ENCODE peak calls at places on chromosomes 6 and 20, in seven cellular contexts. One of them, this sample, is unnamed.

GRCh38 chr6:27177454-27178000 is 70.0 kb upstream of the PRSS16 start:
- DNase-seq in K562: peak; percentile 48
- DNase-seq in heart right ventricle: peak; percentile 62
- DNase-seq in AG04450: no peak
- DNase-seq in tibial artery: peak; percentile 73
- DNase-seq in CD8-positive, alpha-beta T cell: peak; percentile 72
- DNase-seq in gastrocnemius medialis: peak; percentile 29
- DNase-seq in this sample: peak; percentile 78

GRCh38 chr6:73451166-73452106 is 661 bp downstream of the CGAS start:
- DNase-seq in heart right ventricle: peak; percentile 35
- DNase-seq in gastrocnemius medialis: no peak
- DNase-seq in K562: no peak
- DNase-seq in AG04450: no peak
- DNase-seq in tibial artery: peak; percentile 29
- DNase-seq in CD8-positive, alpha-beta T cell: peak; percentile 43
- DNase-seq in this sample: peak; percentile 66

GRCh38 chr6:44100088-44100550 is 27.1 kb downstream of the MRPL14 start:
- DNase-seq in AG04450: no peak
- DNase-seq in CD8-positive, alpha-beta T cell: no peak
- DNase-seq in gastrocnemius medialis: no peak
- DNase-seq in tibial artery: no peak
- DNase-seq in K562: peak; percentile 62
- DNase-seq in heart right ventricle: peak; percentile 30
- DNase-seq in this sample: no peak

GRCh38 chr6:148689168-148689567 is 57.7 kb upstream of the UST start:
- DNase-seq in tibial artery: no peak
- DNase-seq in AG04450: no peak
- DNase-seq in K562: no peak
- DNase-seq in heart right ventricle: no peak
- DNase-seq in gastrocnemius medialis: no peak
- DNase-seq in CD8-positive, alpha-beta T cell: no peak
- DNase-seq in this sample: no peak

GRCh38 chr6:135939216-135939610 is 87.7 kb downstream of the PDE7B start:
- DNase-seq in heart right ventricle: no peak
- DNase-seq in tibial artery: peak; percentile 28
- DNase-seq in K562: no peak
- DNase-seq in CD8-positive, alpha-beta T cell: no peak
- DNase-seq in AG04450: no peak
- DNase-seq in gastrocnemius medialis: no peak
- DNase-seq in this sample: no peak

GRCh38 chr20:51400051-51400926 is 142.2 kb downstream of the NFATC2 start:
- DNase-seq in K562: no peak
- DNase-seq in CD8-positive, alpha-beta T cell: peak; percentile 57
- DNase-seq in gastrocnemius medialis: no peak
- DNase-seq in tibial artery: no peak
- DNase-seq in AG04450: no peak
- DNase-seq in heart right ventricle: no peak
- DNase-seq in this sample: peak; percentile 85

GRCh38 chr6:102137859-102138258 is 744.4 kb downstream of the GRIK2 start:
- DNase-seq in K562: no peak
- DNase-seq in heart right ventricle: no peak
- DNase-seq in AG04450: no peak
- DNase-seq in CD8-positive, alpha-beta T cell: no peak
- DNase-seq in tibial artery: no peak
- DNase-seq in gastrocnemius medialis: no peak
- DNase-seq in this sample: no peak

GRCh38 chr6:142635130-142635529 is 309.8 kb downstream of the HIVEP2 start:
- DNase-seq in gastrocnemius medialis: no peak
- DNase-seq in heart right ventricle: no peak
- DNase-seq in K562: no peak
- DNase-seq in AG04450: peak; percentile 15
- DNase-seq in CD8-positive, alpha-beta T cell: no peak
- DNase-seq in tibial artery: no peak
- DNase-seq in this sample: no peak

GRCh38 chr6:44626608-44627007 is 239.1 kb downstream of the CDC5L start:
- DNase-seq in gastrocnemius medialis: no peak
- DNase-seq in K562: no peak
- DNase-seq in tibial artery: no peak
- DNase-seq in AG04450: no peak
- DNase-seq in CD8-positive, alpha-beta T cell: no peak
- DNase-seq in heart right ventricle: no peak
- DNase-seq in this sample: no peak

GRCh38 chr20:46060301-46060881 is 29.4 kb downstream of the NCOA5 start:
- DNase-seq in CD8-positive, alpha-beta T cell: no peak
- DNase-seq in tibial artery: no peak
- DNase-seq in heart right ventricle: no peak
- DNase-seq in K562: no peak
- DNase-seq in AG04450: no peak
- DNase-seq in gastrocnemius medialis: no peak
- DNase-seq in this sample: peak; percentile 18

GRCh38 chr6:57242505-57242904 is 20.4 kb upstream of the RAB23 start:
- DNase-seq in CD8-positive, alpha-beta T cell: no peak
- DNase-seq in AG04450: peak; percentile 88
- DNase-seq in gastrocnemius medialis: no peak
- DNase-seq in heart right ventricle: no peak
- DNase-seq in K562: no peak
- DNase-seq in tibial artery: no peak
- DNase-seq in this sample: no peak

GRCh38 chr20:62980970-62981369 is 25.8 kb downstream of the BHLHE23 start:
- DNase-seq in gastrocnemius medialis: no peak
- DNase-seq in tibial artery: no peak
- DNase-seq in CD8-positive, alpha-beta T cell: peak; percentile 64
- DNase-seq in K562: no peak
- DNase-seq in AG04450: no peak
- DNase-seq in heart right ventricle: no peak
- DNase-seq in this sample: no peak

GRCh38 chr6:107458687-107459282 is 579 bp downstream of the PDSS2 start:
- DNase-seq in tibial artery: no peak
- DNase-seq in K562: peak; percentile 20
- DNase-seq in gastrocnemius medialis: peak; percentile 3
- DNase-seq in CD8-positive, alpha-beta T cell: peak; percentile 30
- DNase-seq in AG04450: no peak
- DNase-seq in heart right ventricle: no peak
- DNase-seq in this sample: peak; percentile 50

GRCh38 chr6:105793132-105793531 is 293.0 kb upstream of the PRDM1 start:
- DNase-seq in K562: no peak
- DNase-seq in AG04450: no peak
- DNase-seq in CD8-positive, alpha-beta T cell: no peak
- DNase-seq in tibial artery: no peak
- DNase-seq in heart right ventricle: no peak
- DNase-seq in gastrocnemius medialis: no peak
- DNase-seq in this sample: no peak
- TF ChIP-seq CTCF in K562: peak; percentile 70
- TF ChIP-seq CTCF in AG04450: no peak
- TF ChIP-seq CTCF in CD8-positive, alpha-beta T cell: no peak
- TF ChIP-seq CTCF in tibial artery: no peak
- TF ChIP-seq CTCF in heart right ventricle: no peak
- TF ChIP-seq CTCF in gastrocnemius medialis: no peak
- TF ChIP-seq CTCF in this sample: no peak

GRCh38 chr6:139894271-139894670 is 519.8 kb upstream of the CITED2 start:
- DNase-seq in K562: no peak
- DNase-seq in AG04450: no peak
- DNase-seq in gastrocnemius medialis: no peak
- DNase-seq in tibial artery: no peak
- DNase-seq in CD8-positive, alpha-beta T cell: no peak
- DNase-seq in heart right ventricle: no peak
- DNase-seq in this sample: no peak

GRCh38 chr6:139891471-139891870 is 517.0 kb upstream of the CITED2 start:
- DNase-seq in AG04450: peak; percentile 69
- DNase-seq in heart right ventricle: no peak
- DNase-seq in CD8-positive, alpha-beta T cell: no peak
- DNase-seq in tibial artery: no peak
- DNase-seq in K562: no peak
- DNase-seq in gastrocnemius medialis: no peak
- DNase-seq in this sample: no peak

DNA sequence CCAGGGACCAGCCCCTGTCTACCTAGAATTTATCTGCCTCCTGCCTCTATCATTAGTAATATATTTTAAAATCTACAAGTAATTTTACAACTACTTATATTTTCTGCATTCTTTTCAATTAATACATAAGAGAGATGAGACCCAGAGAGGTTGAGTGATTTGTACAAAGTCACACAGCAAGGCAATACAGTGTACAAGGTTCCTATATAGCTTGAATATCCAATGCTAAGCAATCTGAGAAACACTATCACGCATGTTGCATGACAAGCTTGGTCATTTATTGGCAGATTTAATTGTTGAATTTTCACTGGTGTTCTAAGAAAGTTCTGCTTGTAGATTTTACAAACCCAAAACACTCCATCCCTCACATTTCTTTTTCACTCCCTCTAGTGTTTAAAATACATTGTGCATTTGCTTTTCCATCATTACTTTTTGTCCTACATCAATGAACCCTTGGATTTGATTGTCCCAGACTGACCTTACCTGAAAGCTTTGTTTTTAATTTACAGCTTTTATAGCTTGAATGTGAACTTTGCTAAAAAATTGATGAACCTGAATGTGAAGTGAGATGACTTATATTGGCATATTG is 520.9 kb upstream of the CITED2 start:
- DNase-seq in gastrocnemius medialis: no peak
- DNase-seq in AG04450: no peak
- DNase-seq in tibial artery: no peak
- DNase-seq in CD8-positive, alpha-beta T cell: no peak
- DNase-seq in heart right ventricle: no peak
- DNase-seq in K562: no peak
- DNase-seq in this sample: no peak
- TF ChIP-seq CTCF in gastrocnemius medialis: no peak
- TF ChIP-seq CTCF in AG04450: peak; percentile 28
- TF ChIP-seq CTCF in tibial artery: peak; percentile 29
- TF ChIP-seq CTCF in CD8-positive, alpha-beta T cell: no peak
- TF ChIP-seq CTCF in heart right ventricle: no peak
- TF ChIP-seq CTCF in K562: peak; percentile 23
- TF ChIP-seq CTCF in this sample: no peak

DNA sequence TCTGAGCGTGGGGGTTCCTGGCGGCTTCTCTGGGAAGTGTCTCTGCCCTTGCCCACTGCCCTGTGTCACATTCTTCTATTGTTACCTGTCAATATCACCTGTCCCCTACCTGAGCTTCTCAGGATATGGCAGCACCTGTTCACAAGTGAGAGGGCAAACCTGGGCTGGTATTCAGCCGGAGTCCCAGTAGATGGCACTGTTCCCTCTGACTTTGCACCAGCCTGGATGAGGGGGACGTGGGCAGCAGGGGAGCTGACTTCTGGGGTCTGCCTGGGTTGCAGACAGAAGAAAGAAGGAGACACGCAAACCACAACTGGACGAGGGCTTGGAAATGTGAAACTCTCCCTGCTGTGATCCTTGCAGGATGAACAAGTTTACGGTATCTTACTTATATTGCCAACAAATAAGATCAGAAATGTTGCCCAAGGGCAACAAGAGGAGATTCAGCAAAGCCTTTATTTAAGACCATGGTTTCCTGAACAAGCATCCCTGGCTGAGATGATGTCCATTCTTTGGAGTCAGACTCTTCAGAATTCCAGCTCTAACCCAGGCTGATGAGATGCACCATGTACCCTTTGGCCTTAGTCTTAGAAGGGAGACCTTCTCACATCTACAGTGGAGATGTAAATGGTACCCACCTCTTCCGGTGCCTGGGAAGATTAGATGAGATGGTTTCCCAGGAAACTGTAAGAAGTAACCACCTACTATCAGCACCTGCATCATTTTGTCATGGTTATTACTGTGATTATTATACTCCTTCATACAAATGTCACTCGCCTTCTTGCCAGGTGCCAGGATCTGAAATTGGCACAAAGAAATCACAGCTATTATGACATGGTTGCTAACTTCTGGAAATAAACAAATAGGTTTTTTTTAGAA is 400.0 kb upstream of the CDH4 start:
- DNase-seq in AG04450: no peak
- DNase-seq in tibial artery: no peak
- DNase-seq in heart right ventricle: no peak
- DNase-seq in CD8-positive, alpha-beta T cell: no peak
- DNase-seq in gastrocnemius medialis: no peak
- DNase-seq in K562: peak; percentile 12
- DNase-seq in this sample: no peak
- TF ChIP-seq CTCF in AG04450: peak; percentile 50
- TF ChIP-seq CTCF in tibial artery: no peak
- TF ChIP-seq CTCF in heart right ventricle: no peak
- TF ChIP-seq CTCF in CD8-positive, alpha-beta T cell: no peak
- TF ChIP-seq CTCF in gastrocnemius medialis: no peak
- TF ChIP-seq CTCF in K562: peak; percentile 45
- TF ChIP-seq CTCF in this sample: no peak

GRCh38 chr6:166076625-166077024 is 91.0 kb downstream of the TBXT start:
- DNase-seq in heart right ventricle: no peak
- DNase-seq in K562: no peak
- DNase-seq in gastrocnemius medialis: no peak
- DNase-seq in AG04450: no peak
- DNase-seq in tibial artery: no peak
- DNase-seq in CD8-positive, alpha-beta T cell: no peak
- DNase-seq in this sample: no peak
- TF ChIP-seq CTCF in heart right ventricle: no peak
- TF ChIP-seq CTCF in K562: peak; percentile 39
- TF ChIP-seq CTCF in gastrocnemius medialis: no peak
- TF ChIP-seq CTCF in AG04450: no peak
- TF ChIP-seq CTCF in tibial artery: no peak
- TF ChIP-seq CTCF in CD8-positive, alpha-beta T cell: no peak
- TF ChIP-seq CTCF in this sample: no peak